ENCODE peak calls at places on chromosomes 7 and 10, in five cellular contexts. Z is fibroblast of the aortic adventitia, V is hypothalamus, Y is GM20000, D is ELF-1. M is an unnamed sample.

GRCh38 chr10:117005454-117006055 is 568 bp upstream of the SHTN1 start:
- DNase-seq in Z (no peak), V (no peak), Y (peak), D (peak), M (peak)

GRCh38 chr7:151728746-151729145 is 148.2 kb downstream of the PRKAG2 start:
- DNase-seq in Z (no peak), V (no peak), Y (no peak), D (no peak), M (no peak)

GRCh38 chr10:87842776-87843497 is 20.4 kb downstream of the KLLN start:
- DNase-seq in Z (peak), V (no peak), Y (no peak), D (no peak), M (no peak)

GRCh38 chr7:142870575-142871259 is 14.8 kb downstream of the TRPV6 start:
- DNase-seq in Z (no peak), V (no peak), Y (no peak), D (no peak), M (no peak)

GRCh38 chr10:118958984-118959916 is 70.3 kb upstream of the NANOS1 start:
- DNase-seq in Z (peak), V (no peak), Y (no peak), D (peak), M (no peak)

GRCh38 chr10:118557946-118558345 is 37.5 kb downstream of the PRLHR start:
- DNase-seq in Z (no peak), V (no peak), Y (no peak), D (peak), M (no peak)

GRCh38 chr10:78438094-78438906 is 404.6 kb downstream of the RPS24 start:
- DNase-seq in Z (no peak), V (no peak), Y (no peak), D (no peak), M (no peak)

GRCh38 chr10:29623797-29624196 is 11.0 kb downstream of the SVIL start:
- DNase-seq in Z (peak), V (no peak), Y (no peak), D (no peak), M (no peak)

GRCh38 chr10:61000769-61001730 is 57.1 kb upstream of the RHOBTB1 start:
- DNase-seq in Z (no peak), V (peak), Y (no peak), D (peak), M (no peak)

GRCh38 chr7:109751241-109751640 is 1181.6 kb downstream of the DNAJB9 start:
- DNase-seq in Z (no peak), V (no peak), Y (no peak), D (no peak), M (no peak)

GRCh38 chr7:24981544-24981951 is 1.6 kb upstream of the OSBPL3 start:
- DNase-seq in Z (peak), V (no peak), Y (peak), D (peak), M (no peak)

GRCh38 chr7:73894851-73895441 is 34.0 kb downstream of the TMEM270 start:
- DNase-seq in Z (peak), V (no peak), Y (no peak), D (peak), M (no peak)

GRCh38 chr7:51246258-51247245 is 70.1 kb downstream of the COBL start:
- DNase-seq in Z (no peak), V (peak), Y (no peak), D (peak), M (peak)

GRCh38 chr10:3836222-3836820 is 51.3 kb upstream of the KLF6 start:
- DNase-seq in Z (no peak), V (no peak), Y (peak), D (no peak), M (no peak)

GRCh38 chr7:132654150-132654549 is 77.9 kb upstream of the PLXNA4 start:
- DNase-seq in Z (peak), V (no peak), Y (peak), D (peak), M (no peak)

GRCh38 chr10:69644658-69645295 is 14.7 kb downstream of the FAM241B start:
- DNase-seq in Z (peak), V (peak), Y (peak), D (peak), M (peak)

GRCh38 chr10:33695536-33695935 is 361.1 kb upstream of the NRP1 start:
- DNase-seq in Z (no peak), V (no peak), Y (no peak), D (no peak), M (no peak)

GRCh38 chr10:78974409-78975317 is 94.1 kb upstream of the ZMIZ1 start:
- DNase-seq in Z (peak), V (peak), Y (peak), D (peak), M (peak)

GRCh38 chr7:155122831-155123230 is 52.7 kb downstream of the HTR5A start:
- DNase-seq in Z (no peak), V (no peak), Y (no peak), D (peak), M (no peak)

GRCh38 chr7:105773030-105773460 is 103.4 kb downstream of the ATXN7L1 start:
- DNase-seq in Z (no peak), V (no peak), Y (no peak), D (no peak), M (no peak)

GRCh38 chr7:132255084-132255483 is 321.2 kb downstream of the PLXNA4 start:
- DNase-seq in Z (no peak), V (no peak), Y (no peak), D (no peak), M (no peak)

GRCh38 chr7:69922011-69922803 is 323.9 kb downstream of the AUTS2 start:
- DNase-seq in Z (no peak), V (no peak), Y (peak), D (no peak), M (no peak)

GRCh38 chr7:45140827-45141226 is 16.8 kb upstream of the RAMP3 start:
- DNase-seq in Z (no peak), V (no peak), Y (no peak), D (no peak), M (no peak)

GRCh38 chr7:119197872-119198527 is 973.5 kb downstream of the ANKRD7 start:
- DNase-seq in Z (peak), V (no peak), Y (peak), D (peak), M (no peak)

GRCh38 chr10:127314797-127315196 is 118.4 kb upstream of the INSYN2A start:
- DNase-seq in Z (no peak), V (no peak), Y (no peak), D (no peak), M (no peak)

GRCh38 chr10:130013938-130014733 is 50.1 kb upstream of the EBF3 start:
- DNase-seq in Z (no peak), V (no peak), Y (no peak), D (no peak), M (no peak)

GRCh38 chr10:56881218-56881617 is 520.2 kb upstream of the ZWINT start:
- DNase-seq in Z (no peak), V (no peak), Y (no peak), D (no peak), M (no peak)

GRCh38 chr10:31028076-31028475 is 3.6 kb downstream of the ZNF438 start:
- DNase-seq in Z (peak), V (no peak), Y (no peak), D (no peak), M (no peak)

GRCh38 chr10:130737622-130738021 is 573.9 kb downstream of the TCERG1L start:
- DNase-seq in Z (no peak), V (no peak), Y (no peak), D (peak), M (no peak)

GRCh38 chr7:134690016-134690415 is 43.4 kb downstream of the BPGM start:
- DNase-seq in Z (peak), V (no peak), Y (peak), D (no peak), M (no peak)

GRCh38 chr7:30914611-30915601 is 3.3 kb downstream of the AQP1 start:
- DNase-seq in Z (peak), V (no peak), Y (no peak), D (peak), M (no peak)

GRCh38 chr10:22054946-22055345 is 51.4 kb upstream of the DNAJC1 start:
- DNase-seq in Z (no peak), V (no peak), Y (no peak), D (no peak), M (no peak)

GRCh38 chr7:123557016-123557630 is 495 bp downstream of the NDUFA5 start:
- DNase-seq in Z (no peak), V (no peak), Y (no peak), D (no peak), M (no peak)

GRCh38 chr7:80439894-80440811 is 71.7 kb downstream of the GNAT3 start:
- DNase-seq in Z (peak), V (no peak), Y (no peak), D (no peak), M (no peak)

GRCh38 chr7:142568430-142569097 is 180.7 kb upstream of the PRSS1 start:
- DNase-seq in Z (peak), V (no peak), Y (no peak), D (no peak), M (no peak)

GRCh38 chr10:3805791-3806381 is 20.9 kb upstream of the KLF6 start:
- DNase-seq in Z (peak), V (no peak), Y (no peak), D (peak), M (no peak)

GRCh38 chr7:120405652-120406051 is 132.7 kb downstream of the KCND2 start:
- DNase-seq in Z (no peak), V (no peak), Y (no peak), D (no peak), M (no peak)